ENCODE peak calls at places on chromosomes 16 and 17, in five cellular contexts. G is activated B cell treated with CpG ODN at 0.5 μM for 24 hours, C is EL, M is AG04450, P is prostate gland. X is an unnamed sample.

GRCh38 chr17:48545539-48545938 is 630 bp upstream of the HOXB2 start:
- DNase-seq in M (no peak), P (no peak), C (no peak), G (no peak), X (no peak)

GRCh38 chr17:78737332-78737731 is 44.7 kb downstream of the CYTH1 start:
- DNase-seq in G (no peak), P (no peak), C (peak; percentile 78), M (peak; percentile 24), X (peak; percentile 24)

GRCh38 chr16:23026777-23027362 is 122.4 kb downstream of the USP31 start:
- DNase-seq in G (no peak), C (peak; percentile 20), M (no peak), P (no peak), X (no peak)

GRCh38 chr17:80260791-80261158 is at the start of gene RNF213:
- DNase-seq in G (peak; percentile 67), P (peak; percentile 29), C (peak; percentile 49), M (no peak), X (no peak)

GRCh38 chr16:2977440-2977839 is 2.8 kb downstream of the PKMYT1 start:
- DNase-seq in G (no peak), P (peak; percentile 79), C (no peak), M (no peak), X (no peak)

GRCh38 chr17:48779421-48779820 is 37.6 kb downstream of the TTLL6 start:
- DNase-seq in C (no peak), P (no peak), M (no peak), G (no peak), X (no peak)

GRCh38 chr17:79946352-79947231 is 89.1 kb downstream of the TBC1D16 start:
- DNase-seq in M (no peak), P (no peak), G (peak; percentile 12), C (no peak), X (no peak)

GRCh38 chr17:30332057-30332542 is 1.8 kb downstream of the TMIGD1 start:
- DNase-seq in P (no peak), M (peak; percentile 45), G (no peak), C (peak; percentile 73), X (no peak)

GRCh38 chr17:3750926-3751325 is 27.2 kb downstream of the HASPIN start:
- DNase-seq in M (no peak), C (no peak), P (no peak), G (no peak), X (no peak)

GRCh38 chr17:36128411-36128978 is 24.9 kb downstream of the CCL4 start:
- DNase-seq in P (no peak), C (peak; percentile 8), M (no peak), G (no peak), X (no peak)

GRCh38 chr17:20263595-20263994 is 203.7 kb downstream of the LGALS9B start:
- DNase-seq in M (no peak), G (no peak), P (no peak), C (peak; percentile 37), X (no peak)

GRCh38 chr17:39116224-39116623 is 35.2 kb downstream of the PLXDC1 start:
- DNase-seq in M (no peak), P (no peak), G (no peak), C (no peak), X (no peak)

GRCh38 chr16:89369266-89369895 is 121.0 kb downstream of the ANKRD11 start:
- DNase-seq in C (no peak), M (no peak), P (no peak), G (no peak), X (no peak)

GRCh38 chr17:40278414-40278813 is 9.3 kb upstream of the CDC6 start:
- DNase-seq in M (no peak), C (no peak), P (no peak), G (no peak), X (no peak)

GRCh38 chr17:72383053-72383847 is 262.4 kb downstream of the SOX9 start:
- DNase-seq in P (no peak), G (no peak), C (no peak), M (no peak), X (no peak)

GRCh38 chr17:83171661-83172060 is 92.3 kb downstream of the METRNL start:
- DNase-seq in G (no peak), P (no peak), C (peak; percentile 31), M (no peak), X (no peak)

GRCh38 chr16:85086347-85087291 is 25.7 kb downstream of the CIBAR2 start:
- DNase-seq in G (peak; percentile 54), C (peak; percentile 53), M (no peak), P (peak; percentile 57), X (peak; percentile 6)

GRCh38 chr16:87422106-87422505 is 30.0 kb downstream of the MAP1LC3B start:
- DNase-seq in P (no peak), G (no peak), M (no peak), C (no peak), X (no peak)

GRCh38 chr17:54903375-54903774 is 2.7 kb downstream of the TOM1L1 start:
- DNase-seq in G (no peak), C (no peak), P (peak; percentile 41), M (no peak), X (no peak)

GRCh38 chr16:766820-767640 is 6.5 kb downstream of the MSLN start:
- DNase-seq in G (no peak), C (no peak), P (no peak), M (no peak), X (no peak)

GRCh38 chr17:4175921-4176802 is 33.2 kb downstream of the CYB5D2 start:
- DNase-seq in G (no peak), M (no peak), P (no peak), C (peak; percentile 31), X (no peak)

GRCh38 chr17:74737299-74738050 is 419 bp downstream of the RAB37 start:
- DNase-seq in C (peak; percentile 35), G (peak; percentile 45), M (no peak), P (no peak), X (no peak)

GRCh38 chr17:33113281-33114010 is 121.8 kb downstream of the SPACA3 start:
- DNase-seq in M (no peak), G (no peak), P (no peak), C (no peak), X (no peak)

GRCh38 chr17:72038427-72038826 is 82.4 kb upstream of the SOX9 start:
- DNase-seq in P (no peak), G (no peak), C (no peak), M (no peak), X (no peak)

GRCh38 chr16:4982056-4982867 is 24.1 kb downstream of the SEC14L5 start:
- DNase-seq in C (no peak), G (no peak), P (no peak), M (no peak), X (no peak)

GRCh38 chr17:31919802-31920525 is 16.8 kb upstream of the SUZ12 start:
- DNase-seq in C (peak; percentile 63), P (no peak), M (peak; percentile 34), G (no peak), X (no peak)

GRCh38 chr16:57061084-57061905 is 31.1 kb upstream of the CPNE2 start:
- DNase-seq in C (peak; percentile 90), P (peak; percentile 41), M (no peak), G (no peak), X (no peak)

GRCh38 chr17:7686221-7687071 is 844 bp downstream of the TP53 start:
- DNase-seq in G (peak; percentile 65), C (peak; percentile 84), M (peak; percentile 55), P (peak; percentile 66), X (peak; percentile 68)

GRCh38 chr17:36928450-36929125 is 8.7 kb upstream of the LHX1 start:
- DNase-seq in P (no peak), C (no peak), M (no peak), G (no peak), X (no peak)

GRCh38 chr16:4465977-4466779 is 8.2 kb downstream of the NMRAL1 start:
- DNase-seq in G (no peak), P (no peak), M (no peak), C (no peak), X (no peak)

X was measured in NCI-H1436 treated with DMSO at 0.1 percent for 48 hours.